ENCODE peak calls at places on chromosome 1, in eight cellular contexts. U, F, Y, J, Z, L, I and K are unnamed samples.
A peak's percentile ranks its signal among the peaks of the same experiment; 100 is the strongest.

GRCh38 chr1:173590557-173590956 is 12.3 kb downstream of the SLC9C2 start:
- DNase-seq in U (no peak), F (no peak), Y (no peak), J (no peak), Z (no peak), L (no peak), I (no peak), K (peak; percentile 29)

GRCh38 chr1:35855016-35855700 is 27.9 kb upstream of the AGO1 start:
- DNase-seq in U (no peak), F (no peak), Y (no peak), J (no peak), Z (no peak), L (no peak), I (no peak), K (no peak)

GRCh38 chr1:55522353-55522903 is 307.3 kb upstream of the USP24 start:
- DNase-seq in U (no peak), F (peak; percentile 87), Y (no peak), J (no peak), Z (no peak), L (no peak), I (no peak), K (no peak)

GRCh38 chr1:59178803-59179202 is 118.1 kb upstream of the FGGY start:
- DNase-seq in U (no peak), F (no peak), Y (no peak), J (no peak), Z (peak; percentile 54), L (no peak), I (no peak), K (no peak)

GRCh38 chr1:52631759-52632331 is 1.1 kb upstream of the SHISAL2A start:
- DNase-seq in U (no peak), F (no peak), Y (no peak), J (no peak), Z (no peak), L (no peak), I (no peak), K (no peak)

GRCh38 chr1:169949139-169949538 is 55.4 kb upstream of the SCYL3 start:
- DNase-seq in U (peak; percentile 66), F (no peak), Y (peak; percentile 18), J (no peak), Z (no peak), L (no peak), I (no peak), K (no peak)

GRCh38 chr1:60865146-60865545 is 217.2 kb upstream of the NFIA start:
- DNase-seq in U (no peak), F (no peak), Y (no peak), J (no peak), Z (no peak), L (no peak), I (no peak), K (no peak)

GRCh38 chr1:46152021-46152420 is 19.6 kb upstream of the PIK3R3 start:
- DNase-seq in U (peak; percentile 89), F (no peak), Y (no peak), J (no peak), Z (no peak), L (no peak), I (no peak), K (no peak)

GRCh38 chr1:59446257-59446901 is 149.5 kb downstream of the FGGY start:
- DNase-seq in U (peak; percentile 77), F (peak; percentile 89), Y (no peak), J (no peak), Z (no peak), L (no peak), I (no peak), K (peak; percentile 3)

GRCh38 chr1:97636941-97637340 is 283.9 kb downstream of the DPYD start:
- DNase-seq in U (no peak), F (no peak), Y (no peak), J (no peak), Z (no peak), L (no peak), I (no peak), K (no peak)

GRCh38 chr1:161001068-161001467 is 19.9 kb downstream of the F11R start:
- DNase-seq in U (no peak), F (no peak), Y (no peak), J (no peak), Z (no peak), L (no peak), I (no peak), K (no peak)

GRCh38 chr1:117674521-117675400 is 68.9 kb downstream of the TENT5C start:
- DNase-seq in U (peak; percentile 45), F (no peak), Y (peak; percentile 75), J (no peak), Z (no peak), L (no peak), I (no peak), K (peak; percentile 11)